ENCODE peak calls at places on chromosomes 2 and 18, in seven cellular contexts. H is NCI-H82, A is aorta, C is amygdala, L is lower lobe of right lung, K is activated T-helper 1 cell treated with Interleukin-2 at 50 U/mL for 16 hours, E is T follicular helper cell. R is an unnamed sample.

GRCh38 chr2:122514451-122514996 is 759.1 kb downstream of the TSN start:
- DNase-seq in E (no peak), A (no peak), C (no peak), H (no peak), K (no peak), L (no peak), R (no peak)

GRCh38 chr2:43059183-43059897 is 167.1 kb downstream of the ZFP36L2 start:
- DNase-seq in E (peak; percentile 33), A (peak; percentile 90), L (no peak), H (no peak), C (peak; percentile 81), K (peak; percentile 37), R (no peak)

GRCh38 chr2:223711596-223712326 is 109.6 kb upstream of the SCG2 start:
- DNase-seq in C (no peak), A (no peak), H (no peak), K (no peak), E (no peak), L (no peak), R (no peak)

GRCh38 chr2:177984739-177985138 is 87.8 kb downstream of the PDE11A start:
- DNase-seq in C (no peak), L (no peak), E (no peak), K (no peak), H (peak; percentile 9), A (no peak), R (no peak)

GRCh38 chr18:23230688-23231087 is 95.4 kb downstream of the CABLES1 start:
- DNase-seq in H (no peak), L (no peak), A (no peak), C (no peak), E (no peak), K (no peak), R (no peak)

GRCh38 chr2:42519624-42520023 is 25.8 kb upstream of the KCNG3 start:
- DNase-seq in C (no peak), L (no peak), H (no peak), K (no peak), A (no peak), E (no peak), R (no peak)

GRCh38 chr2:149989447-149990063 is 402.0 kb upstream of the MMADHC start:
- DNase-seq in K (no peak), A (no peak), C (no peak), E (no peak), H (no peak), L (no peak), R (no peak)

GRCh38 chr2:211835695-211836094 is 702.9 kb downstream of the ERBB4 start:
- DNase-seq in K (no peak), L (no peak), A (no peak), C (no peak), H (no peak), E (no peak), R (no peak)

GRCh38 chr2:64453710-64454315 is at the start of gene LGALSL:
- DNase-seq in A (peak; percentile 92), H (peak; percentile 72), E (no peak), L (peak; percentile 90), C (peak; percentile 64), K (peak; percentile 3), R (peak; percentile 43)

GRCh38 chr2:26251893-26252292 is 7.2 kb downstream of the HADHB start:
- DNase-seq in C (peak; percentile 60), H (no peak), A (no peak), K (no peak), E (no peak), L (no peak), R (no peak)

GRCh38 chr2:145158051-145158586 is 638.2 kb upstream of the ZEB2 start:
- DNase-seq in H (peak; percentile 25), A (peak; percentile 74), L (peak; percentile 59), E (no peak), K (no peak), C (no peak), R (no peak)

GRCh38 chr2:75561566-75562512 is 1.1 kb upstream of the EVA1A start:
- DNase-seq in H (peak; percentile 6), L (no peak), E (no peak), C (no peak), A (no peak), K (no peak), R (no peak)

GRCh38 chr2:30694286-30695055 is 112.8 kb downstream of the CAPN13 start:
- DNase-seq in A (no peak), K (no peak), H (no peak), E (no peak), C (no peak), L (no peak), R (no peak)